ENCODE peak calls at places on chromosomes 7 and 10, in seven cellular contexts. C is GM12892, W is HepG2, O is H1, Y is GM12878, P is K562, S is SK-N-SH. G is an unnamed sample.

GRCh38 chr10:77244746-77245145 is 392.9 kb downstream of the KCNMA1 start:
- DNase-seq in C (no peak), Y (no peak), P (no peak), S (no peak), W (no peak), O (no peak), G (no peak)

GRCh38 chr7:99098317-99098823 is 45.5 kb downstream of the SMURF1 start:
- DNase-seq in O (no peak), W (peak; percentile 58), C (no peak), P (no peak), Y (no peak), S (no peak), G (no peak)

GRCh38 chr10:69816536-69816935 is 14.8 kb downstream of the COL13A1 start:
- DNase-seq in Y (no peak), O (no peak), W (no peak), P (no peak), S (no peak), C (no peak), G (no peak)

GRCh38 chr10:115829501-115830215 is 443.3 kb downstream of the GFRA1 start:
- DNase-seq in Y (no peak), S (no peak), O (no peak), W (no peak), C (no peak), P (no peak), G (no peak)

GRCh38 chr7:99106869-99107268 is 37.0 kb downstream of the SMURF1 start:
- DNase-seq in W (no peak), P (no peak), C (no peak), O (no peak), S (no peak), Y (no peak), G (no peak)

GRCh38 chr7:84591897-84592296 is 397.3 kb upstream of the SEMA3A start:
- DNase-seq in P (no peak), S (no peak), O (no peak), Y (no peak), W (no peak), C (no peak), G (no peak)

GRCh38 chr10:26488344-26488743 is 50.2 kb downstream of the APBB1IP start:
- DNase-seq in Y (no peak), C (no peak), O (no peak), S (no peak), W (no peak), P (no peak), G (no peak)

GRCh38 chr7:51308738-51309102 is 7.9 kb downstream of the COBL start:
- DNase-seq in S (no peak), W (no peak), O (peak; percentile 43), P (no peak), C (no peak), Y (no peak), G (no peak)

GRCh38 chr7:28356619-28357018 is 55.7 kb upstream of the CREB5 start:
- DNase-seq in C (no peak), Y (no peak), P (no peak), S (peak; percentile 61), W (no peak), O (no peak), G (no peak)

GRCh38 chr7:618539-619355 is 99.1 kb upstream of the PDGFA start:
- DNase-seq in O (no peak), P (no peak), W (peak; percentile 91), C (no peak), S (no peak), Y (no peak), G (no peak)

GRCh38 chr10:113041324-113041723 is 91.3 kb downstream of the TCF7L2 start:
- DNase-seq in S (no peak), Y (no peak), P (no peak), C (no peak), W (no peak), O (no peak), G (no peak)

GRCh38 chr7:75066521-75066920 is 7.1 kb downstream of the RCC1L start:
- DNase-seq in W (no peak), Y (no peak), S (no peak), O (no peak), P (no peak), C (no peak), G (no peak)

GRCh38 chr7:939843-940242 is 14.6 kb downstream of the ADAP1 start:
- DNase-seq in O (no peak), S (no peak), Y (no peak), P (no peak), W (no peak), C (no peak), G (no peak)

GRCh38 chr10:43249151-43249961 is 17.5 kb downstream of the RASGEF1A start:
- DNase-seq in O (peak; percentile 42), C (no peak), Y (no peak), P (no peak), S (peak; percentile 27), W (no peak), G (no peak)

GRCh38 chr10:12643279-12643678 is 293.9 kb downstream of the CAMK1D start:
- DNase-seq in W (no peak), S (no peak), P (peak; percentile 37), Y (no peak), C (no peak), O (no peak), G (no peak)

GRCh38 chr7:47125529-47125928 is 456.4 kb downstream of the TNS3 start:
- DNase-seq in P (no peak), O (no peak), W (no peak), S (no peak), Y (no peak), C (no peak), G (no peak)

GRCh38 chr7:47536705-47537611 is 45.0 kb downstream of the TNS3 start:
- DNase-seq in C (no peak), W (no peak), P (no peak), S (peak; percentile 86), O (no peak), Y (no peak), G (no peak)

GRCh38 chr7:150895809-150896208 is 43.5 kb downstream of the AOC1 start:
- DNase-seq in W (no peak), O (no peak), C (no peak), P (no peak), S (no peak), Y (no peak), G (no peak)

GRCh38 chr10:363152-363551 is 227.9 kb downstream of the ZMYND11 start:
- DNase-seq in C (no peak), O (no peak), W (no peak), Y (no peak), S (no peak), P (no peak), G (no peak)

GRCh38 chr10:86969421-86970041 is 1.2 kb downstream of the ADIRF start:
- DNase-seq in P (no peak), C (no peak), S (no peak), W (no peak), Y (no peak), O (peak; percentile 46), G (no peak)
- TF ChIP-seq TAF1 in P (no peak), C (no peak), S (no peak), W (no peak), Y (no peak), O (no peak), G (no peak)

GRCh38 chr10:71291501-71291900 is 27.6 kb upstream of the SLC29A3 start:
- DNase-seq in W (no peak), P (no peak), C (no peak), Y (no peak), O (no peak), S (no peak), G (no peak)

GRCh38 chr10:71290806-71291205 is 28.3 kb upstream of the SLC29A3 start:
- DNase-seq in Y (no peak), O (no peak), S (no peak), W (no peak), C (no peak), P (no peak), G (no peak)

GRCh38 chr10:71290331-71290730 is 28.7 kb upstream of the SLC29A3 start:
- DNase-seq in P (no peak), Y (no peak), O (no peak), S (no peak), C (no peak), W (peak; percentile 32), G (no peak)

GRCh38 chr10:71288461-71288860 is 30.6 kb upstream of the SLC29A3 start:
- DNase-seq in W (no peak), Y (no peak), O (no peak), C (no peak), P (no peak), S (no peak), G (no peak)

DNA sequence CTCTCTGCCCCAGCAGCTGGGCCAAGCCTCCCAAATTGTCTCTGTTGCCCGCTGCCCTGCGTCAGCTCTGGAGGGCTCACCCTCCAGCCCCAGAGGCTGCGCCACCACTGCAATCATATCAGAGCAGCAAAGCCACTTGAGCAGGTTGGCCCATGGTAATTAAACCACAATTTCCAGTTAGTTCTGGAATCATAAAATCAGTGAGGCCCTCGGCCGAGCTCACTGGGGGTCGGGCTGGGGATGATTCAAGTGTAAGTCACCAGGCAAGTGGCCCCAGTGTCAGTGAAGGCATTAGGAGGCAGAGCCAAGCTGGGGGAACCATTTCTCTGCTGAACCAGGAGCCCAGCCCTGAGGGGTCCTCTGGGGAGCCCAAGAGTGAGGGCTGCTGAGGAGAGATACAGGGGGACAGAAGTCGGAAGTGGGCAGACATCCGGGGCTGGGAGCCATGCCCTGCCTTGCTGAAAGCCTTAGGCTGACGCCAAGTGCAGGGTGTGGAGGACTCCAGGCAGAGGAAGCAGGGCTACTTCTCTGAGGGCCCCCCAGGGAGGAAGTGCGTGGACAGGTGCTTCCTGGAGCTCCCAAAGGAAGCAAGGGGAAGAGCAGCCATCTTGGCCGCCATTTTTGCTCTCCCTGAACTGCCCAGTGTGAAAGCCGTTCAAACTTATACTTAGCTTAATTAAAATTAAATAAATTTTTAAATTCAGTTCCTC is 29.5 kb upstream of the SLC29A3 start:
- DNase-seq in P (no peak), W (no peak), O (no peak), C (no peak), Y (no peak), S (no peak), G (no peak)
- TF ChIP-seq TAF1 in P (no peak), W (no peak), O (no peak), C (no peak), Y (no peak), S (no peak), G (no peak)

DNA sequence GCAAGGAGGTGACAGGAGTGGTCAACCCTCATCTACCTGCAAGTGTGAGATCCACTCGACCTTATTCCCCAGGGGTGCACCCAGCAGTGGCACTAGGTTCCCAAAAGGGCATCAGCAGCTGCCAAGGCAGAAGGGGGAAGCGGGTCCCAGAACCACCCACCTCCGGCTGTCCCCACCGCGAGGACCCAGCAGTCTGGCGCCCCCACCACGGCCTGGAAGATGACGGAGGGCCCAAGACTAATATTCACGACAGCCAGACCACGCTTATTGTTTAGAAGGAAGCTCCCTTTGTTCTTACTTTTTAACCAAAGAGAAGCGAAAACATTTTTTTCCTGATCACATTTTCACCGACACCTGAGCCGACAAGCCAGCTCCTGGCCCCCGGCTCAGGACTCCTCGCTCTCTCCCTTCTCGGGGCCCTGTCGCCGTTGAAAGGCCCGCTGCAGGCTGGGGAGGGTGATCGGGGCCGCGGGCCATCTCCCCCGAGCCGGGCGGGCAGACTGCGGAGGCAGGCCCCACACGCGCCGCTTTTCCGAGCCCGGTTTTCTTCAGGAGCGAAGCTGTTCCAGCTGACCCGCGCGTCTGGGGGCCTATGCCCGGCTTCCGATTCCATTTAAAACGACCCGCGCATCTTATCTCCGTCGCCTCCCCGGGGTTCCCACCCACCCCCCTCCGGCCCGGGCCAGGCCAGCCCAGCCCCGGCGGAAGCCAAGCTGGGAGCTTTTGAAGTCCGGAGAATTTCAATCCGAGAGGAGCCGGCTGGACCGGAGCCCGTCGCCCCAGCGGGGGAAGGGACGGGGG is 3.4 kb upstream of the EVX1 start:
- DNase-seq in W (no peak), S (peak; percentile 79), P (no peak), Y (no peak), O (peak; percentile 62), C (no peak), G (no peak)
- TF ChIP-seq TAF1 in W (no peak), S (no peak), P (no peak), Y (no peak), O (no peak), C (no peak), G (no peak)

GRCh38 chr10:101122270-101123084 is 8.6 kb upstream of the TLX1 start:
- DNase-seq in C (no peak), Y (no peak), S (peak; percentile 34), O (no peak), W (no peak), P (no peak), G (no peak)
- TF ChIP-seq TAF1 in C (no peak), Y (no peak), S (no peak), O (no peak), W (no peak), P (no peak), G (no peak)

G was measured in GM12891.